ENCODE peak calls at places on chromosomes 5 and 9, in nine cellular contexts. One of them, this sample, is unnamed.

GRCh38 chr9:32551491-32552049 is 557 bp upstream of the SMIM27 start:
- DNase-seq in right lobe of liver: no peak
- DNase-seq in fibroblast of the aortic adventitia: peak; percentile 27
- DNase-seq in cardiac muscle cell: peak; percentile 59
- DNase-seq in lower lobe of right lung: no peak
- DNase-seq in astrocyte of the spinal cord: no peak
- DNase-seq in cardiac fibroblast: no peak
- DNase-seq in AG09309: no peak
- DNase-seq in PC-9: no peak
- DNase-seq in this sample: no peak

GRCh38 chr9:125495137-125496119 is 211.6 kb downstream of the MAPKAP1 start:
- DNase-seq in right lobe of liver: no peak
- DNase-seq in fibroblast of the aortic adventitia: no peak
- DNase-seq in cardiac muscle cell: no peak
- DNase-seq in lower lobe of right lung: no peak
- DNase-seq in astrocyte of the spinal cord: no peak
- DNase-seq in cardiac fibroblast: no peak
- DNase-seq in AG09309: no peak
- DNase-seq in PC-9: peak; percentile 71
- DNase-seq in this sample: no peak

GRCh38 chr5:93320920-93321319 is 260.1 kb downstream of the NR2F1-AS1 start:
- DNase-seq in right lobe of liver: no peak
- DNase-seq in fibroblast of the aortic adventitia: no peak
- DNase-seq in cardiac muscle cell: peak; percentile 78
- DNase-seq in lower lobe of right lung: no peak
- DNase-seq in astrocyte of the spinal cord: no peak
- DNase-seq in cardiac fibroblast: no peak
- DNase-seq in AG09309: no peak
- DNase-seq in PC-9: peak; percentile 26
- DNase-seq in this sample: no peak

GRCh38 chr5:31412324-31412723 is 119.6 kb downstream of the DROSHA start:
- DNase-seq in right lobe of liver: no peak
- DNase-seq in fibroblast of the aortic adventitia: peak; percentile 16
- DNase-seq in cardiac muscle cell: no peak
- DNase-seq in lower lobe of right lung: no peak
- DNase-seq in astrocyte of the spinal cord: peak; percentile 23
- DNase-seq in cardiac fibroblast: peak; percentile 27
- DNase-seq in AG09309: peak; percentile 59
- DNase-seq in PC-9: no peak
- DNase-seq in this sample: no peak

GRCh38 chr5:122112063-122112462 is 17.3 kb upstream of the ZNF474 start:
- DNase-seq in right lobe of liver: no peak
- DNase-seq in fibroblast of the aortic adventitia: no peak
- DNase-seq in cardiac muscle cell: no peak
- DNase-seq in lower lobe of right lung: no peak
- DNase-seq in astrocyte of the spinal cord: no peak
- DNase-seq in cardiac fibroblast: no peak
- DNase-seq in AG09309: no peak
- DNase-seq in PC-9: no peak
- DNase-seq in this sample: no peak

GRCh38 chr5:168407222-168407621 is 79.0 kb upstream of the RARS1 start:
- DNase-seq in right lobe of liver: no peak
- DNase-seq in fibroblast of the aortic adventitia: no peak
- DNase-seq in cardiac muscle cell: no peak
- DNase-seq in lower lobe of right lung: no peak
- DNase-seq in astrocyte of the spinal cord: peak; percentile 16
- DNase-seq in cardiac fibroblast: peak; percentile 7
- DNase-seq in AG09309: no peak
- DNase-seq in PC-9: no peak
- DNase-seq in this sample: no peak

GRCh38 chr5:107502711-107503110 is 168.0 kb downstream of the EFNA5 start:
- DNase-seq in right lobe of liver: no peak
- DNase-seq in fibroblast of the aortic adventitia: no peak
- DNase-seq in cardiac muscle cell: no peak
- DNase-seq in lower lobe of right lung: no peak
- DNase-seq in astrocyte of the spinal cord: no peak
- DNase-seq in cardiac fibroblast: no peak
- DNase-seq in AG09309: no peak
- DNase-seq in PC-9: no peak
- DNase-seq in this sample: no peak

GRCh38 chr9:124356745-124357390 is 58.4 kb downstream of the PSMB7 start:
- DNase-seq in right lobe of liver: no peak
- DNase-seq in fibroblast of the aortic adventitia: no peak
- DNase-seq in cardiac muscle cell: no peak
- DNase-seq in lower lobe of right lung: no peak
- DNase-seq in astrocyte of the spinal cord: no peak
- DNase-seq in cardiac fibroblast: no peak
- DNase-seq in AG09309: no peak
- DNase-seq in PC-9: no peak
- DNase-seq in this sample: no peak

GRCh38 chr9:87382902-87383301 is 114.8 kb upstream of the DAPK1 start:
- DNase-seq in right lobe of liver: no peak
- DNase-seq in fibroblast of the aortic adventitia: peak; percentile 94
- DNase-seq in cardiac muscle cell: no peak
- DNase-seq in lower lobe of right lung: no peak
- DNase-seq in astrocyte of the spinal cord: peak; percentile 53
- DNase-seq in cardiac fibroblast: peak; percentile 83
- DNase-seq in AG09309: peak; percentile 74
- DNase-seq in PC-9: no peak
- DNase-seq in this sample: no peak

GRCh38 chr5:115297043-115297442 is 589 bp upstream of the CCDC112 start:
- DNase-seq in right lobe of liver: no peak
- DNase-seq in fibroblast of the aortic adventitia: peak; percentile 51
- DNase-seq in cardiac muscle cell: peak; percentile 12
- DNase-seq in lower lobe of right lung: no peak
- DNase-seq in astrocyte of the spinal cord: peak; percentile 18
- DNase-seq in cardiac fibroblast: peak; percentile 34
- DNase-seq in AG09309: no peak
- DNase-seq in PC-9: no peak
- DNase-seq in this sample: peak; percentile 8

GRCh38 chr5:150215978-150216944 is 26.4 kb downstream of the SLC6A7 start:
- DNase-seq in right lobe of liver: no peak
- DNase-seq in fibroblast of the aortic adventitia: peak; percentile 40
- DNase-seq in cardiac muscle cell: no peak
- DNase-seq in lower lobe of right lung: no peak
- DNase-seq in astrocyte of the spinal cord: no peak
- DNase-seq in cardiac fibroblast: no peak
- DNase-seq in AG09309: no peak
- DNase-seq in PC-9: no peak
- DNase-seq in this sample: no peak

GRCh38 chr9:114382951-114383865 is 4.6 kb downstream of the AKNA start:
- DNase-seq in right lobe of liver: no peak
- DNase-seq in fibroblast of the aortic adventitia: peak; percentile 83
- DNase-seq in cardiac muscle cell: peak; percentile 67
- DNase-seq in lower lobe of right lung: no peak
- DNase-seq in astrocyte of the spinal cord: peak; percentile 30
- DNase-seq in cardiac fibroblast: peak; percentile 71
- DNase-seq in AG09309: no peak
- DNase-seq in PC-9: no peak
- DNase-seq in this sample: no peak

GRCh38 chr9:114385412-114386181 is 2.2 kb downstream of the AKNA start:
- DNase-seq in right lobe of liver: peak; percentile 70
- DNase-seq in fibroblast of the aortic adventitia: peak; percentile 69
- DNase-seq in cardiac muscle cell: no peak
- DNase-seq in lower lobe of right lung: peak; percentile 85
- DNase-seq in astrocyte of the spinal cord: peak; percentile 86
- DNase-seq in cardiac fibroblast: peak; percentile 92
- DNase-seq in AG09309: peak; percentile 75
- DNase-seq in PC-9: peak; percentile 89
- DNase-seq in this sample: peak; percentile 58

GRCh38 chr9:114383866-114384231 is 3.9 kb downstream of the AKNA start:
- DNase-seq in right lobe of liver: no peak
- DNase-seq in fibroblast of the aortic adventitia: no peak
- DNase-seq in cardiac muscle cell: no peak
- DNase-seq in lower lobe of right lung: no peak
- DNase-seq in astrocyte of the spinal cord: no peak
- DNase-seq in cardiac fibroblast: no peak
- DNase-seq in AG09309: no peak
- DNase-seq in PC-9: no peak
- DNase-seq in this sample: no peak

GRCh38 chr9:114386361-114386885 is 1.4 kb downstream of the AKNA start:
- DNase-seq in right lobe of liver: no peak
- DNase-seq in fibroblast of the aortic adventitia: no peak
- DNase-seq in cardiac muscle cell: peak; percentile 35
- DNase-seq in lower lobe of right lung: no peak
- DNase-seq in astrocyte of the spinal cord: no peak
- DNase-seq in cardiac fibroblast: no peak
- DNase-seq in AG09309: no peak
- DNase-seq in PC-9: no peak
- DNase-seq in this sample: no peak

DNA sequence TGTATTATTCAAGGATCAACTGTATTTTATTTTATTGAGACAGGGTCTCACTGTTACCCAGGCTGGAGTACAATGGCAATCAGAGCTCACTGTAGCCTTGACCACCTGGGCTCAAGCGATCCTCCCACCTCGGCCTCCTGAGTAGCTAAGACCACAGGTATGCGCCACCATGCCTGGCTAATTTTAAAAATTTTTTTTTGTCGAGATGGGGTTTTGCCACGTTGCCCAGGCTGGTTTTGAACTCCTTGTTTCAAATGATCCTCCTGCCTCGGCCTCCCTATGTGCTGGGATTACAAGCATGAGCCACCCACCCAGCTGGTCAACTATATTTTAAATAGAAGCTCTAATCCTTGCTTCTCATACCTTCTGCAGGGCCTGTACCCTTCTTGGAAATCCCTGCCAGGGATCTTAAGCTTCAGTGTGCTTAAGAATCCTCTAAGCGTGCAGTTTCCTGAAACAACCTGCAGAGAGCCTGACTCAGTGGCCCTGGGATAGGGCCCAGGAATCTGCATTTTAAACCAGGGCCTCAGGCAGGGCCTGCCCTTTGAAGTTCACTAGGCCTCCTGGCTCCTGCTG is 2.9 kb downstream of the AKNA start:
- DNase-seq in right lobe of liver: no peak
- DNase-seq in fibroblast of the aortic adventitia: no peak
- DNase-seq in cardiac muscle cell: no peak
- DNase-seq in lower lobe of right lung: no peak
- DNase-seq in astrocyte of the spinal cord: no peak
- DNase-seq in cardiac fibroblast: no peak
- DNase-seq in AG09309: no peak
- DNase-seq in PC-9: no peak
- DNase-seq in this sample: no peak
- TF ChIP-seq CTCF in right lobe of liver: no peak
- TF ChIP-seq CTCF in fibroblast of the aortic adventitia: no peak
- TF ChIP-seq CTCF in cardiac muscle cell: no peak
- TF ChIP-seq CTCF in lower lobe of right lung: no peak
- TF ChIP-seq CTCF in astrocyte of the spinal cord: no peak
- TF ChIP-seq CTCF in cardiac fibroblast: no peak
- TF ChIP-seq CTCF in AG09309: no peak
- TF ChIP-seq CTCF in PC-9: no peak
- TF ChIP-seq CTCF in this sample: no peak

GRCh38 chr9:131607591-131607990 is 62.3 kb downstream of the PRRT1B start:
- DNase-seq in right lobe of liver: no peak
- DNase-seq in fibroblast of the aortic adventitia: no peak
- DNase-seq in cardiac muscle cell: no peak
- DNase-seq in lower lobe of right lung: no peak
- DNase-seq in astrocyte of the spinal cord: no peak
- DNase-seq in cardiac fibroblast: no peak
- DNase-seq in AG09309: no peak
- DNase-seq in PC-9: no peak
- DNase-seq in this sample: no peak
- H3K4me3 ChIP-seq in right lobe of liver: no peak overlapping the region
- H3K4me3 ChIP-seq in fibroblast of the aortic adventitia: no peak overlapping the region
- H3K4me3 ChIP-seq in cardiac muscle cell: no peak overlapping the region
- H3K4me3 ChIP-seq in lower lobe of right lung: no peak overlapping the region
- H3K4me3 ChIP-seq in astrocyte of the spinal cord: no peak overlapping the region
- H3K4me3 ChIP-seq in cardiac fibroblast: no peak overlapping the region
- H3K4me3 ChIP-seq in AG09309: no peak overlapping the region
- H3K4me3 ChIP-seq in PC-9: no peak overlapping the region
- H3K4me3 ChIP-seq in this sample: no peak overlapping the region

GRCh38 chr5:9316733-9317132 is 229.1 kb downstream of the SEMA5A start:
- DNase-seq in right lobe of liver: no peak
- DNase-seq in fibroblast of the aortic adventitia: no peak
- DNase-seq in cardiac muscle cell: no peak
- DNase-seq in lower lobe of right lung: no peak
- DNase-seq in astrocyte of the spinal cord: no peak
- DNase-seq in cardiac fibroblast: no peak
- DNase-seq in AG09309: no peak
- DNase-seq in PC-9: peak; percentile 94
- DNase-seq in this sample: no peak

GRCh38 chr5:9318031-9318430 is 227.8 kb downstream of the SEMA5A start:
- DNase-seq in right lobe of liver: no peak
- DNase-seq in fibroblast of the aortic adventitia: no peak
- DNase-seq in cardiac muscle cell: no peak
- DNase-seq in lower lobe of right lung: no peak
- DNase-seq in astrocyte of the spinal cord: no peak
- DNase-seq in cardiac fibroblast: no peak
- DNase-seq in AG09309: no peak
- DNase-seq in PC-9: no peak
- DNase-seq in this sample: no peak

GRCh38 chr5:9316041-9316440 is 229.8 kb downstream of the SEMA5A start:
- DNase-seq in right lobe of liver: no peak
- DNase-seq in fibroblast of the aortic adventitia: peak; percentile 50
- DNase-seq in cardiac muscle cell: no peak
- DNase-seq in lower lobe of right lung: no peak
- DNase-seq in astrocyte of the spinal cord: no peak
- DNase-seq in cardiac fibroblast: no peak
- DNase-seq in AG09309: no peak
- DNase-seq in PC-9: peak; percentile 83
- DNase-seq in this sample: no peak

GRCh38 chr5:9313751-9314150 is 232.1 kb downstream of the SEMA5A start:
- DNase-seq in right lobe of liver: no peak
- DNase-seq in fibroblast of the aortic adventitia: no peak
- DNase-seq in cardiac muscle cell: no peak
- DNase-seq in lower lobe of right lung: no peak
- DNase-seq in astrocyte of the spinal cord: no peak
- DNase-seq in cardiac fibroblast: no peak
- DNase-seq in AG09309: no peak
- DNase-seq in PC-9: no peak
- DNase-seq in this sample: no peak
- TF ChIP-seq CTCF in right lobe of liver: no peak
- TF ChIP-seq CTCF in fibroblast of the aortic adventitia: no peak
- TF ChIP-seq CTCF in cardiac muscle cell: no peak
- TF ChIP-seq CTCF in lower lobe of right lung: no peak
- TF ChIP-seq CTCF in astrocyte of the spinal cord: no peak
- TF ChIP-seq CTCF in cardiac fibroblast: no peak
- TF ChIP-seq CTCF in AG09309: no peak
- TF ChIP-seq CTCF in PC-9: no peak
- TF ChIP-seq CTCF in this sample: no peak

GRCh38 chr5:89690331-89690730 is 719.2 kb downstream of the CETN3 start:
- DNase-seq in right lobe of liver: no peak
- DNase-seq in fibroblast of the aortic adventitia: no peak
- DNase-seq in cardiac muscle cell: no peak
- DNase-seq in lower lobe of right lung: no peak
- DNase-seq in astrocyte of the spinal cord: no peak
- DNase-seq in cardiac fibroblast: no peak
- DNase-seq in AG09309: no peak
- DNase-seq in PC-9: no peak
- DNase-seq in this sample: no peak

GRCh38 chr5:89686081-89686765 is 723.3 kb downstream of the CETN3 start:
- DNase-seq in right lobe of liver: no peak
- DNase-seq in fibroblast of the aortic adventitia: no peak
- DNase-seq in cardiac muscle cell: no peak
- DNase-seq in lower lobe of right lung: no peak
- DNase-seq in astrocyte of the spinal cord: no peak
- DNase-seq in cardiac fibroblast: peak; percentile 4
- DNase-seq in AG09309: no peak
- DNase-seq in PC-9: no peak
- DNase-seq in this sample: no peak
- H3K4me3 ChIP-seq in right lobe of liver: no peak overlapping the region
- H3K4me3 ChIP-seq in fibroblast of the aortic adventitia: no peak overlapping the region
- H3K4me3 ChIP-seq in cardiac muscle cell: no peak overlapping the region
- H3K4me3 ChIP-seq in lower lobe of right lung: no peak overlapping the region
- H3K4me3 ChIP-seq in astrocyte of the spinal cord: no peak overlapping the region
- H3K4me3 ChIP-seq in cardiac fibroblast: no peak overlapping the region
- H3K4me3 ChIP-seq in AG09309: no peak overlapping the region
- H3K4me3 ChIP-seq in PC-9: no peak overlapping the region
- H3K4me3 ChIP-seq in this sample: no peak overlapping the region

This sample was measured in astrocyte of the cerebellum.